ENCODE peak calls at places on chromosomes 5 and 9, in five cellular contexts. Q is ecto neural progenitor cell, U is body of pancreas, L is glutamatergic neuron, O is KG1. E is an unnamed sample.

GRCh38 chr9:109162652-109163051 is 4.4 kb downstream of the FRRS1L start:
- DNase-seq in U (no peak), O (no peak), L (no peak), Q (no peak), E (no peak)

GRCh38 chr9:78030553-78031270 is 899 bp downstream of the GNAQ start:
- DNase-seq in L (peak; percentile 73), U (peak; percentile 44), Q (peak; percentile 82), O (no peak), E (peak; percentile 40)

GRCh38 chr5:14781106-14781505 is 90.5 kb downstream of the ANKH start:
- DNase-seq in O (no peak), Q (no peak), L (no peak), U (no peak), E (no peak)

GRCh38 chr9:122226142-122226757 is 2.5 kb downstream of the LHX6 start:
- DNase-seq in Q (no peak), U (no peak), L (no peak), O (no peak), E (no peak)

GRCh38 chr5:133475986-133476385 is 136.4 kb downstream of the FSTL4 start:
- DNase-seq in L (no peak), U (no peak), Q (no peak), O (no peak), E (no peak)

GRCh38 chr9:19913151-19913550 is 124.3 kb upstream of the SLC24A2 start:
- DNase-seq in L (no peak), O (no peak), Q (no peak), U (no peak), E (no peak)

GRCh38 chr5:40615586-40616193 is 64.0 kb upstream of the PTGER4 start:
- DNase-seq in L (no peak), O (peak; percentile 15), U (no peak), Q (no peak), E (no peak)

GRCh38 chr9:135295556-135296300 is 183.9 kb upstream of the PPP1R26 start:
- DNase-seq in L (no peak), O (no peak), U (no peak), Q (no peak), E (no peak)

GRCh38 chr9:127225747-127226646 is 38.6 kb upstream of the GARNL3 start:
- DNase-seq in Q (no peak), U (no peak), O (no peak), L (no peak), E (no peak)

GRCh38 chr5:151742870-151743294 is 15.5 kb downstream of the ATOX1 start:
- DNase-seq in Q (peak; percentile 70), L (peak; percentile 60), U (peak; percentile 17), O (no peak), E (peak; percentile 35)

GRCh38 chr9:108056083-108056804 is 566.7 kb upstream of the KLF4 start:
- DNase-seq in L (no peak), Q (no peak), U (no peak), O (no peak), E (no peak)

GRCh38 chr5:77396017-77396416 is 96.1 kb downstream of the WDR41 start:
- DNase-seq in O (no peak), U (no peak), L (no peak), Q (no peak), E (no peak)

GRCh38 chr9:126750941-126751725 is 53.7 kb upstream of the ZBTB43 start:
- DNase-seq in U (no peak), Q (no peak), O (no peak), L (no peak), E (no peak)

GRCh38 chr5:59863777-59864176 is 29.7 kb downstream of the PDE4D start:
- DNase-seq in L (no peak), O (no peak), Q (no peak), U (no peak), E (no peak)

GRCh38 chr5:76819851-76820280 is 1.0 kb downstream of the F2RL1 start:
- DNase-seq in L (no peak), U (peak; percentile 51), Q (peak; percentile 54), O (no peak), E (no peak)

GRCh38 chr9:133775951-133776905 is 38.1 kb upstream of the SARDH start:
- DNase-seq in O (no peak), L (no peak), Q (no peak), U (no peak), E (no peak)

GRCh38 chr5:36172593-36172992 is 20.7 kb downstream of the SKP2 start:
- DNase-seq in O (no peak), L (no peak), Q (no peak), U (no peak), E (no peak)

GRCh38 chr9:99433555-99433954 is 211.5 kb downstream of the SEC61B start:
- DNase-seq in U (peak; percentile 19), L (no peak), Q (no peak), O (peak; percentile 23), E (no peak)

GRCh38 chr9:124797343-124798103 is 20.6 kb downstream of the OLFML2A start:
- DNase-seq in L (no peak), O (no peak), Q (no peak), U (peak; percentile 84), E (no peak)

GRCh38 chr9:114693248-114693895 is 11.4 kb upstream of the TEX48 start:
- DNase-seq in U (no peak), O (no peak), Q (no peak), L (no peak), E (no peak)

GRCh38 chr5:8897316-8897715 is 648.6 kb downstream of the SEMA5A start:
- DNase-seq in Q (no peak), O (no peak), U (no peak), L (no peak), E (no peak)

GRCh38 chr9:76756273-76756650 is 8.0 kb upstream of the PCA3 start:
- DNase-seq in U (no peak), O (no peak), Q (peak; percentile 62), L (peak; percentile 75), E (peak; percentile 20)

GRCh38 chr5:124061663-124062062 is 549.7 kb downstream of the CSNK1G3 start:
- DNase-seq in O (no peak), U (peak; percentile 83), L (no peak), Q (no peak), E (peak; percentile 18)

GRCh38 chr9:138073408-138073807 is 195.8 kb downstream of the CACNA1B start:
- DNase-seq in U (no peak), O (no peak), Q (peak; percentile 32), L (no peak), E (no peak)

GRCh38 chr9:137682431-137682991 is 63.7 kb downstream of the EHMT1 start:
- DNase-seq in L (no peak), U (no peak), Q (no peak), O (no peak), E (no peak)

GRCh38 chr5:143093452-143094086 is 309.9 kb downstream of the NR3C1 start:
- DNase-seq in Q (no peak), U (no peak), O (no peak), L (no peak), E (no peak)

GRCh38 chr9:110142868-110143866 is 64.8 kb downstream of the C9orf152 start:
- DNase-seq in U (no peak), O (no peak), L (no peak), Q (no peak), E (no peak)

GRCh38 chr9:122221223-122221811 is 7.4 kb downstream of the LHX6 start:
- DNase-seq in Q (no peak), O (no peak), U (no peak), L (peak; percentile 46), E (no peak)

GRCh38 chr9:38195737-38196161 is 126.7 kb upstream of the SHB start:
- DNase-seq in Q (no peak), O (no peak), L (no peak), U (peak; percentile 49), E (no peak)

E was measured in heart right ventricle.